ENCODE peak calls at places on chromosomes 5 and 9, in ten cellular contexts. X, D, Y, B, H, F, P, E, C and Q are unnamed samples. For H3K4me1, the result is how much of the 10 kb centered on the place peaks cover.

GRCh38 chr9:127928232-127929043 is 2.1 kb downstream of the PIP5KL1 start:
- DNase-seq in H (no peak), D (no peak), P (no peak), E (no peak), X (peak), B (no peak), C (no peak), Y (no peak), F (peak), Q (no peak)

GRCh38 chr9:77588319-77588937 is 59.7 kb downstream of the GNA14 start:
- DNase-seq in Y (peak), D (peak), H (no peak), P (peak), E (no peak), X (no peak), F (peak), B (no peak), C (no peak), Q (no peak)

GRCh38 chr5:160134332-160134731 is 15.1 kb upstream of the PWWP2A start:
- DNase-seq in E (no peak), C (no peak), B (no peak), F (no peak), P (no peak), Y (no peak), H (no peak), X (no peak), D (no peak), Q (no peak)

GRCh38 chr5:90783460-90784333 is 225.1 kb downstream of the ADGRV1 start:
- DNase-seq in F (peak), Y (peak), E (peak), X (peak), B (no peak), D (peak), H (peak), C (peak), P (peak), Q (peak)

GRCh38 chr5:71887680-71888079 is 168.6 kb downstream of the CARTPT start:
- DNase-seq in P (peak), Y (peak), B (no peak), X (no peak), H (no peak), E (no peak), F (no peak), D (peak), C (no peak), Q (no peak)

GRCh38 chr5:3592298-3592697 is 3.3 kb upstream of the IRX1 start:
- DNase-seq in F (peak), X (no peak), H (no peak), Y (peak), B (no peak), C (no peak), P (no peak), E (no peak), D (no peak), Q (no peak)

GRCh38 chr9:77011973-77012817 is 7.3 kb upstream of the FOXB2 start:
- DNase-seq in E (peak), D (peak), P (no peak), B (no peak), F (peak), X (peak), C (peak), Y (peak), H (peak), Q (peak)

GRCh38 chr5:157165261-157165660 is 803 bp downstream of the GARIN3 start:
- DNase-seq in X (no peak), F (no peak), E (no peak), H (no peak), C (no peak), P (no peak), B (no peak), Y (no peak), D (no peak), Q (no peak)

GRCh38 chr5:178206166-178207101 is 2.1 kb downstream of the HNRNPAB start:
- DNase-seq in B (no peak), H (no peak), C (peak), X (no peak), Y (no peak), F (peak), E (peak), D (peak), P (no peak), Q (no peak)

GRCh38 chr9:94805585-94805984 is 79.1 kb downstream of the AOPEP start:
- DNase-seq in Y (no peak), D (peak), C (no peak), H (peak), B (no peak), P (peak), F (no peak), E (no peak), X (no peak), Q (no peak)

GRCh38 chr5:43572357-43572756 is 15.5 kb upstream of the PAIP1 start:
- DNase-seq in F (no peak), C (no peak), P (no peak), D (peak), H (no peak), B (no peak), Y (no peak), E (no peak), X (no peak), Q (no peak)

GRCh38 chr9:134625361-134626140 is 16.1 kb upstream of the COL5A1 start:
- DNase-seq in C (peak), X (peak), E (peak), D (peak), Y (no peak), F (peak), H (no peak), P (no peak), B (no peak), Q (no peak)

GRCh38 chr9:104866186-104866585 is 61.8 kb downstream of the ABCA1 start:
- DNase-seq in Y (no peak), X (no peak), C (no peak), B (no peak), F (no peak), D (peak), E (no peak), H (no peak), P (no peak), Q (no peak)

GRCh38 chr5:82345108-82345507 is 67.0 kb upstream of the RPS23 start:
- DNase-seq in H (no peak), F (no peak), X (no peak), E (no peak), P (no peak), Y (no peak), B (no peak), D (no peak), C (no peak), Q (no peak)
- H3K4me1 ChIP-seq in H (under half), F (under half), X (under half), E (under half), P (under half), Y (under half), B (under half), D (under half), C (under half), Q (under half)

GRCh38 chr5:92518318-92518913 is 1062.6 kb downstream of the NR2F1-AS1 start:
- DNase-seq in D (peak), X (no peak), C (no peak), H (no peak), P (peak), E (peak), F (peak), B (no peak), Y (peak), Q (no peak)
- TF ChIP-seq CTCF in D (peak), X (peak), C (no peak), H (peak), P (no peak), E (peak), F (peak), B (peak), Y (peak), Q (peak)

DNA sequence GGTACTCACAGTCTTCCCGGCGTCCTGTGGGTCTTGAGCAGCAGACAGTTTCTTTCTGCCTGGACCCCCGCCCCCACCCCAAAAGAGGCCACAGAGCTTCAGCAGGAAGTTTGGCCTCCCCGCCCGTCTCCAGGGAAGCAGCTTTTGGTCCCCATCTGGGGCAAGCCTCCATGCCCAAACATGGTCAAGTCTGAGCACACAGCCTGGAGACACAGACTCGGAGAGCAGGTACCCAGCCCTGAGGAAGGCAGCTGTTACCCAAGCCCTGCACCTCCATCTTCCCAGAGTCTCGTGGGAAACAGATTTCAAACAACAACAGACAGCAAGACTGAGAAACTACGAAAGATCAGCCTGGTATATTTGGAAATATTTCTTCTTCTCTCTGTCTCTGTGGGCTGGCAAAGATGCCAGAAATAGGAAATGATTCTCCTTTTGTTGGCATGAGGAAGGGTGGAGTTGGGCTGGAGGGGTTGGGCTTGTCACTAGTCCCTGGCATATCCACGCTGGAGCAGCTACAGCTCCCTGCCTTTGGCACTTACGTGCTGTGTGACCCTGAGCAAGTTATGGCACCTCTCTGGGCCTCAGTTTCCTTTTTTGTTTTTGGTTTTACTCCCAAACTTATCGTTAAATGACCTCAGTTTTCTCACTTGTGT is at the start of gene KCNMB1:
- DNase-seq in Y (no peak), H (no peak), P (no peak), E (no peak), X (no peak), D (no peak), F (no peak), C (no peak), B (no peak), Q (no peak)
- H3K27ac ChIP-seq in Y (no peak), H (peak), P (no peak), E (no peak), X (peak), D (peak), F (peak), C (peak), B (peak), Q (peak)

GRCh38 chr9:124754289-124754688 is 16.8 kb downstream of the NR6A1 start:
- DNase-seq in H (no peak), X (no peak), Y (no peak), C (no peak), E (no peak), P (no peak), F (no peak), B (no peak), D (peak), Q (no peak)

GRCh38 chr9:124758061-124758460 is 13.1 kb downstream of the NR6A1 start:
- DNase-seq in X (peak), P (no peak), B (no peak), D (no peak), C (no peak), Y (no peak), E (no peak), F (peak), H (no peak), Q (no peak)

GRCh38 chr9:124757589-124757988 is 13.5 kb downstream of the NR6A1 start:
- DNase-seq in Y (no peak), F (no peak), X (no peak), D (no peak), H (no peak), B (no peak), C (no peak), E (no peak), P (no peak), Q (no peak)

GRCh38 chr9:124755061-124755460 is 16.1 kb downstream of the NR6A1 start:
- DNase-seq in P (no peak), D (no peak), E (no peak), F (no peak), Y (no peak), H (no peak), C (no peak), B (no peak), X (no peak), Q (no peak)

DNA sequence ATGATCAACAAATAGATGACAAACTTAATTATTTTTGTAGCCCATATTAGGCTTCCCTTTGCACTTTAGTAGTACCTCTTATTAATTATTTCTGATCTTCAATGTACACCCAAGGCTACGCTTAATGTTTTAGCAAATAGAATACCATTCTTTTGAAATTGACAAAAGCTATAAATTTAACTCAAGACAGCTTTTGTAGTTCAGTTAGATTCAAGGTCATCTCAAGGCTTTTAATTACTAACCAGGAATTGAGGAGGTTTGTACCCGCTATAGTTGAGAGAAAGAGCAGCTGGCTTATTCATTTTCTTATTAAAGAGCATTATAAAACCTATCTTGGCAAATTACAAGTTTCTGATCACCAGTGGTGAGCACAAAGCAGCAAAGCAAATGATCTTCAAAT is 15.1 kb downstream of the NR6A1 start:
- DNase-seq in Y (no peak), H (no peak), E (no peak), F (no peak), X (no peak), P (no peak), B (no peak), D (no peak), C (no peak), Q (no peak)
- H3K4me1 ChIP-seq in Y (half or more), H (under half), E (under half), F (under half), X (under half), P (under half), B (under half), D (under half), C (under half), Q (under half)

GRCh38 chr5:115262405-115263247 is at the start of gene PGGT1B:
- DNase-seq in X (peak), B (peak), D (peak), Y (peak), P (peak), E (peak), F (peak), H (peak), C (peak), Q (peak)
- TF ChIP-seq CTCF in X (no peak), B (no peak), D (no peak), Y (no peak), P (no peak), E (no peak), F (no peak), H (no peak), C (no peak), Q (no peak)

DNA sequence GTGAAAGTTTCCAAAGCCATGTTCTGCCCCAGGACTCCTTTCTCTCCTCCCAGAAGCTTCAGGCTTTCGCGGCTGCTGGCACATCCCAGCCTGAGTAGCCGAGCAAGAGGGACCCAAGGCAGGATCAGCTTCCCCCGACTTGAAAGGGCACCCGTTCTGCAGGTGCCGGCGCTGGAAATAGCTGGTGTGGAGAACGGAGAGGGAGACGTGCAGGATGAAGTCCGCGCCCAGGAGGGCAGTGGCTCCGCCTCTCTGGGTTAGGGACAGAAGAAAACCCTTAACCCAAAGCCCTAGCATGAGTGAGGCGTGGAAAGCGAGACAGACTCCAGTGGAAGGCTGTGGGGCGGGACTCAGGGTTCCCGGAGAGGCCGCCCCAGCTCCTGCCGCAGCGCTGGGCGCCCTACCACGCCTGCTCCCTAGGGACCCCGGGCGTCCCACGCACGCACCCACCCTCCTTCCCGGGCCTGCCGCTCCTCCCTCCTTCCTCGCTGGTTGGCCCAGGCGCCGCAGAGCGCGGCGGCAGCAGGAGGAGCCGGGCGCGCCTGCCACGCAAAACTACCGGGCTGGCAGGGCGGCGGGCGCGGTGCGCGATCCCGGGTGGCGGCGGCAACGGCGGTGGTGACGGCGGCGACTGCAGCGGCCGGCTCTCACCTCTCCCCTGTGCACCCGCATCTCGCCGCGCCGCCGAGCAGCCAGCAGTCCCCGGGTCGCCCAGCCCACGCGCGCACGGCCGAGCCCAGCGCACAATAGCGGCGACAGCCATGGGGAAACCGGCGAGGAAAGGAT is at the start of gene SLC1A1:
- DNase-seq in C (peak), E (peak), B (no peak), X (peak), D (peak), H (peak), Y (peak), P (peak), F (peak), Q (peak)
- H3K27ac ChIP-seq in C (peak), E (peak), B (peak), X (peak), D (no peak), H (peak), Y (no peak), P (peak), F (no peak), Q (peak)

GRCh38 chr9:123437201-123437600 is 81.2 kb downstream of the CRB2 start:
- DNase-seq in Y (no peak), D (no peak), X (no peak), H (no peak), B (no peak), F (peak), E (no peak), C (no peak), P (no peak), Q (no peak)
- H3K4me1 ChIP-seq in Y (half or more), D (under half), X (under half), H (under half), B (under half), F (under half), E (under half), C (under half), P (under half), Q (under half)

DNA sequence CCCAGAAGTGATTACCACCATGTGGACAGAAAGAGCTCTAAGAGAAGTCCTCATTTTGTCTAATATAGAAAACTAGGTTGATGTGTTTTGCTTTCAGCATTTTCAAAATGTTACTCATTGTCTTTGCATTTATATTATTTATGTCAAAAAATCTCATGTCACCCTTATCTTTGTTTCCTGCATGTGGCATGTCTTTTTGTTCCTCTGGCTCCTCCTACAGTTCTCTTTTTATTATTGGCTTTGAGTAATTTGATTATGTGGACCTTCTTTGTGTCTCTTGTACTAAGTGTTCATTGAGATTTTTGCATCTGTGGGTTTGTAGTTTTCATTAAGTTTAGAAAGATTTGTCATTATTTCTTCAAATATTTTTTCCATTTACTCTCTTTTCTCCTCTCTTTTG is 58.8 kb downstream of the GNG10 start:
- DNase-seq in B (no peak), C (no peak), E (no peak), D (peak), H (no peak), X (no peak), Y (no peak), F (no peak), P (no peak), Q (no peak)
- TF ChIP-seq CTCF in B (no peak), C (no peak), E (no peak), D (peak), H (peak), X (no peak), Y (no peak), F (peak), P (no peak), Q (no peak)

GRCh38 chr5:132364319-132364718 is 5.2 kb upstream of the SLC22A5 start:
- DNase-seq in F (no peak), X (no peak), D (peak), E (no peak), C (no peak), P (peak), B (no peak), Y (no peak), H (no peak), Q (no peak)
- H3K27ac ChIP-seq in F (no peak), X (no peak), D (no peak), E (peak), C (peak), P (peak), B (peak), Y (no peak), H (peak), Q (peak)

GRCh38 chr5:102277059-102277621 is 18.9 kb downstream of the SLCO4C1 start:
- DNase-seq in Y (no peak), C (no peak), B (no peak), X (no peak), F (no peak), E (no peak), P (no peak), H (no peak), D (no peak), Q (no peak)
- H3K4me1 ChIP-seq in Y (under half), C (under half), B (under half), X (under half), F (under half), E (under half), P (under half), H (under half), D (under half), Q (under half)